ENCODE peak calls at places on chromosomes 2 and 18, in seven cellular contexts. Y, R, X, J, A, D and Z are unnamed samples.

GRCh38 chr2:83115606-83116005 is 1343.5 kb downstream of the SUCLG1 start:
- DNase-seq in J (no peak), R (no peak), D (no peak), X (no peak), Y (no peak), A (no peak), Z (no peak)

GRCh38 chr18:38981382-38981781 is 1415.8 kb upstream of the CELF4 start:
- DNase-seq in J (no peak), Y (no peak), R (no peak), D (no peak), X (no peak), A (no peak), Z (no peak)

GRCh38 chr2:75606851-75607798 is 39.5 kb upstream of the MRPL19 start:
- DNase-seq in R (no peak), J (no peak), D (peak; percentile 31), Y (no peak), A (no peak), X (no peak), Z (no peak)

GRCh38 chr2:151886235-151886634 is 58.0 kb upstream of the ARL5A start:
- DNase-seq in X (no peak), A (no peak), J (no peak), Y (no peak), D (no peak), R (no peak), Z (no peak)

GRCh38 chr18:10213526-10213925 is 240.9 kb upstream of the APCDD1 start:
- DNase-seq in X (no peak), J (no peak), R (no peak), D (peak; percentile 38), A (no peak), Y (no peak), Z (no peak)

GRCh38 chr2:12027136-12027535 is 280.7 kb downstream of the LPIN1 start:
- DNase-seq in J (no peak), D (no peak), X (no peak), Y (no peak), A (no peak), R (no peak), Z (no peak)

GRCh38 chr2:32342811-32343210 is 14.0 kb upstream of the BIRC6 start:
- DNase-seq in X (no peak), A (no peak), D (no peak), J (no peak), R (no peak), Y (no peak), Z (no peak)

GRCh38 chr2:70674636-70675430 is 93.2 kb downstream of the ADD2 start:
- DNase-seq in Y (no peak), R (no peak), D (no peak), A (no peak), J (no peak), X (no peak), Z (no peak)

DNA sequence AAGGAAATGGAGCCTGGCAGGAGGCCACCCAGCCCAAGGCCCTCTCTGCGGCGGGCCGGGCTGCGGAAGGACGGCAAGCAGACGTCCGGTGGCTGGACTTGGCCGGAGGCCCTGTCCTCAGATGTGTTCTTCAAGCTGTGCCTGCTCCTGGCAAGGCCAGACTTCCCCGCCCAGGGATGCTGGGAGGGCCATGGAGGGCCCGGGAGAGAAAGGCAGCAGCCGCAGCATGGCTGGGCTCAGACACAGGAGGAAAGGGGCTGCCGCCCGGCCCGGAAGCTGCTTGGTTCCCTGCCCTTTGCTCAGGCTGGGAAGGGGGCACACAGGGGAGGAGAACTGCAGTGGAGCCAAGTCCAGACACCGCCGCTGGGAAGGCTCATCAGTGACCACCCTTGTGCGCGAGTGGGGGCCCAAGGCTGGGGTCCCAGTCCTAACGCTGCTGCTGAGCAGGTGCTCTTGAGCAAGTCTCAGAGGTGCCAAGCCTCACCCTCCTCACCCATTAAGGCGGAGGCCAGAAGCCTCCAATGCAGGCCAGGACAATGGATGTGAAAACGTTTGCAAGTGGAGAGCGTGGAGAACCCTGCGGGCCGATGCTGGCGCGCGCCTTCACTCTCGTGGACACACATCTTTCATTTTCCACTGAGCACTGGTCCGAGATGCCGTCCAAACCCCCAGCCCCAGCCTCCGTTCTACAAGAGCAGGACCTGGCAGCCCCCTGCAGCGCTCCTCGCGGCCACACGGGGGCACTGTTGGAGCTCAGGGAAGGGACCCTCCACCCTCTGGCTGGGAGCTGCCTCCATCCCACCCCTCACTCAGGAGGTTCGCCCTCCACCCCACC is 7.9 kb downstream of the CROCC2 start:
- DNase-seq in R (no peak), A (peak; percentile 69), D (peak; percentile 83), X (peak; percentile 71), J (peak; percentile 99), Y (no peak), Z (peak; percentile 59)
- H3K27me3 ChIP-seq in R (peaks cover 4% of the 10 kb centered on the region), A (peaks cover 8% of the 10 kb centered on the region), D (no peaks in the 10 kb centered on the region), X (no peaks in the 10 kb centered on the region), J (peaks cover 1% of the 10 kb centered on the region), Y (no peaks in the 10 kb centered on the region), Z (peaks cover 31% of the 10 kb centered on the region)

GRCh38 chr2:89819809-89820208 is 1128.3 kb downstream of the RPIA start:
- DNase-seq in Y (no peak), J (no peak), D (no peak), R (no peak), A (no peak), X (no peak), Z (no peak)
- H3K9me3 ChIP-seq in Y (peaks cover 78% of the 10 kb centered on the region), J (peaks cover 51% of the 10 kb centered on the region), D (peaks cover 70% of the 10 kb centered on the region), R (peaks cover 68% of the 10 kb centered on the region), A (peaks cover 41% of the 10 kb centered on the region), X (peaks cover 44% of the 10 kb centered on the region), Z (peaks cover 62% of the 10 kb centered on the region)

DNA sequence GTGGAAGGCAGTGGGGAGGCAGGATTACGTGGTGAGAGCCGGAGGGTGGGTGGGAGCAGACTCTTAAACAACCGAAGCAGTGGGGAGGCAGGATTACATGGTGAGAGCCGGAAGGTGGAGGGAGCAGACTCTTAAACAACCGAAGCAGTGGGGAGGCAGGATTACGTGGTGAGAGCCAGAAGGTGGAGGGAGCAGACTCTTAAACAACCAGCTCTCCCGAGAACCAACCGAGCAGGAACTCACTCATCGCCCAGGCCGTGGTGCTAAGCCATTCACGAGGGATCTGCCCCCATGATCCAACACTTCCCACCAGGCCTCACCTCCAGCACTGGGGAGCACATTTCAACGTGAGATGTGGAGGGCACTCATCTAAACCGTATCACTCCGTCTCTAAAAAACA is 87.7 kb downstream of the RTP5 start:
- DNase-seq in Y (no peak), J (no peak), A (no peak), X (peak; percentile 16), D (no peak), R (no peak), Z (no peak)
- H3K27me3 ChIP-seq in Y (no peaks in the 10 kb centered on the region), J (no peaks in the 10 kb centered on the region), A (no peaks in the 10 kb centered on the region), X (no peaks in the 10 kb centered on the region), D (peaks cover 18% of the 10 kb centered on the region), R (no peaks in the 10 kb centered on the region), Z (no peaks in the 10 kb centered on the region)

GRCh38 chr2:56969513-56969912 is 785.7 kb downstream of the CCDC85A start:
- DNase-seq in A (no peak), R (no peak), X (no peak), D (no peak), J (no peak), Y (no peak), Z (no peak)

GRCh38 chr2:56971383-56971974 is 787.7 kb downstream of the CCDC85A start:
- DNase-seq in X (no peak), A (no peak), D (no peak), R (no peak), J (no peak), Y (no peak), Z (no peak)
- H3K9me3 ChIP-seq in X (peaks cover 7% of the 10 kb centered on the region), A (no peaks in the 10 kb centered on the region), D (no peaks in the 10 kb centered on the region), R (no peaks in the 10 kb centered on the region), J (no peaks in the 10 kb centered on the region), Y (no peaks in the 10 kb centered on the region), Z (no peaks in the 10 kb centered on the region)

GRCh38 chr2:27294928-27295327 is 12.7 kb downstream of the TRIM54 start:
- DNase-seq in A (no peak), Y (no peak), J (no peak), R (no peak), X (no peak), D (no peak), Z (no peak)
- H3K27me3 ChIP-seq in A (peaks cover 2% of the 10 kb centered on the region), Y (no peaks in the 10 kb centered on the region), J (no peaks in the 10 kb centered on the region), R (no peaks in the 10 kb centered on the region), X (no peaks in the 10 kb centered on the region), D (peaks cover 9% of the 10 kb centered on the region), Z (peaks cover 6% of the 10 kb centered on the region)

GRCh38 chr2:15992457-15993231 is 52.3 kb downstream of the MYCN start:
- DNase-seq in X (no peak), J (no peak), A (no peak), Y (no peak), D (no peak), R (no peak), Z (no peak)
- H3K9me3 ChIP-seq in X (no peaks in the 10 kb centered on the region), J (no peaks in the 10 kb centered on the region), A (no peaks in the 10 kb centered on the region), Y (no peaks in the 10 kb centered on the region), D (no peaks in the 10 kb centered on the region), R (no peaks in the 10 kb centered on the region), Z (no peaks in the 10 kb centered on the region)